ENCODE peak calls at places on chromosomes 4 and X, in six cellular contexts. One of them, this sample, is unnamed.
A peak's percentile ranks its signal among the peaks of the same experiment; 100 is the strongest.

GRCh38 chrX:45001038-45001437 is 128.1 kb downstream of the KDM6A start:
- DNase-seq in heart right ventricle: no peak
- DNase-seq in astrocyte: no peak
- DNase-seq in stimulated activated CD8-positive, alpha-beta memory T cell treated with anti-CD3 and anti-CD28 coated beads, Interleukin-4, amount 100 ng/mL, for 1 hour: no peak
- DNase-seq in foreskin fibroblast: no peak
- DNase-seq in activated CD8-positive, alpha-beta memory T cell treated with anti-CD3 and anti-CD28 coated beads for 48 hours: no peak
- DNase-seq in this sample: no peak

GRCh38 chr4:152236519-152237056 is 299.3 kb downstream of the FBXW7 start:
- DNase-seq in astrocyte: no peak
- DNase-seq in heart right ventricle: no peak
- DNase-seq in foreskin fibroblast: no peak
- DNase-seq in stimulated activated CD8-positive, alpha-beta memory T cell treated with anti-CD3 and anti-CD28 coated beads, Interleukin-4, amount 100 ng/mL, for 1 hour: no peak
- DNase-seq in activated CD8-positive, alpha-beta memory T cell treated with anti-CD3 and anti-CD28 coated beads for 48 hours: no peak
- DNase-seq in this sample: no peak

GRCh38 chr4:5926601-5927000 is 33.7 kb upstream of the CRMP1 start:
- DNase-seq in astrocyte: no peak
- DNase-seq in foreskin fibroblast: no peak
- DNase-seq in heart right ventricle: no peak
- DNase-seq in activated CD8-positive, alpha-beta memory T cell treated with anti-CD3 and anti-CD28 coated beads for 48 hours: no peak
- DNase-seq in stimulated activated CD8-positive, alpha-beta memory T cell treated with anti-CD3 and anti-CD28 coated beads, Interleukin-4, amount 100 ng/mL, for 1 hour: no peak
- DNase-seq in this sample: no peak

GRCh38 chr4:180426938-180427337 is 1816.3 kb upstream of the TENM3 start:
- DNase-seq in stimulated activated CD8-positive, alpha-beta memory T cell treated with anti-CD3 and anti-CD28 coated beads, Interleukin-4, amount 100 ng/mL, for 1 hour: no peak
- DNase-seq in activated CD8-positive, alpha-beta memory T cell treated with anti-CD3 and anti-CD28 coated beads for 48 hours: no peak
- DNase-seq in foreskin fibroblast: no peak
- DNase-seq in astrocyte: no peak
- DNase-seq in heart right ventricle: no peak
- DNase-seq in this sample: no peak

GRCh38 chr4:35934370-35934981 is 309.8 kb downstream of the ARAP2 start:
- DNase-seq in astrocyte: peak; percentile 3
- DNase-seq in activated CD8-positive, alpha-beta memory T cell treated with anti-CD3 and anti-CD28 coated beads for 48 hours: no peak
- DNase-seq in stimulated activated CD8-positive, alpha-beta memory T cell treated with anti-CD3 and anti-CD28 coated beads, Interleukin-4, amount 100 ng/mL, for 1 hour: no peak
- DNase-seq in foreskin fibroblast: peak; percentile 30
- DNase-seq in heart right ventricle: no peak
- DNase-seq in this sample: no peak

GRCh38 chrX:13119386-13119785 is 75.0 kb upstream of the FAM9C start:
- DNase-seq in foreskin fibroblast: peak; percentile 44
- DNase-seq in astrocyte: no peak
- DNase-seq in activated CD8-positive, alpha-beta memory T cell treated with anti-CD3 and anti-CD28 coated beads for 48 hours: no peak
- DNase-seq in stimulated activated CD8-positive, alpha-beta memory T cell treated with anti-CD3 and anti-CD28 coated beads, Interleukin-4, amount 100 ng/mL, for 1 hour: no peak
- DNase-seq in heart right ventricle: no peak
- DNase-seq in this sample: no peak

GRCh38 chr4:33837043-33837442 is 2407.3 kb downstream of the ARAP2 start:
- DNase-seq in foreskin fibroblast: peak; percentile 79
- DNase-seq in heart right ventricle: no peak
- DNase-seq in stimulated activated CD8-positive, alpha-beta memory T cell treated with anti-CD3 and anti-CD28 coated beads, Interleukin-4, amount 100 ng/mL, for 1 hour: no peak
- DNase-seq in astrocyte: peak; percentile 90
- DNase-seq in activated CD8-positive, alpha-beta memory T cell treated with anti-CD3 and anti-CD28 coated beads for 48 hours: no peak
- DNase-seq in this sample: no peak

GRCh38 chr4:154584259-154584658 is 6.3 kb downstream of the FGA start:
- DNase-seq in heart right ventricle: no peak
- DNase-seq in activated CD8-positive, alpha-beta memory T cell treated with anti-CD3 and anti-CD28 coated beads for 48 hours: no peak
- DNase-seq in stimulated activated CD8-positive, alpha-beta memory T cell treated with anti-CD3 and anti-CD28 coated beads, Interleukin-4, amount 100 ng/mL, for 1 hour: no peak
- DNase-seq in astrocyte: no peak
- DNase-seq in foreskin fibroblast: no peak
- DNase-seq in this sample: no peak

GRCh38 chrX:154396948-154397887 is 959 bp upstream of the RPL10 start:
- DNase-seq in foreskin fibroblast: peak; percentile 87
- DNase-seq in astrocyte: peak; percentile 25
- DNase-seq in activated CD8-positive, alpha-beta memory T cell treated with anti-CD3 and anti-CD28 coated beads for 48 hours: no peak
- DNase-seq in stimulated activated CD8-positive, alpha-beta memory T cell treated with anti-CD3 and anti-CD28 coated beads, Interleukin-4, amount 100 ng/mL, for 1 hour: no peak
- DNase-seq in heart right ventricle: peak; percentile 78
- DNase-seq in this sample: peak; percentile 75

GRCh38 chr4:8652181-8653078 is 59.9 kb downstream of the CPZ start:
- DNase-seq in activated CD8-positive, alpha-beta memory T cell treated with anti-CD3 and anti-CD28 coated beads for 48 hours: no peak
- DNase-seq in stimulated activated CD8-positive, alpha-beta memory T cell treated with anti-CD3 and anti-CD28 coated beads, Interleukin-4, amount 100 ng/mL, for 1 hour: no peak
- DNase-seq in foreskin fibroblast: no peak
- DNase-seq in astrocyte: no peak
- DNase-seq in heart right ventricle: no peak
- DNase-seq in this sample: no peak

GRCh38 chrX:18995216-18995615 is 11.3 kb upstream of the PHKA2 start:
- DNase-seq in foreskin fibroblast: peak; percentile 63
- DNase-seq in stimulated activated CD8-positive, alpha-beta memory T cell treated with anti-CD3 and anti-CD28 coated beads, Interleukin-4, amount 100 ng/mL, for 1 hour: no peak
- DNase-seq in activated CD8-positive, alpha-beta memory T cell treated with anti-CD3 and anti-CD28 coated beads for 48 hours: no peak
- DNase-seq in astrocyte: peak; percentile 79
- DNase-seq in heart right ventricle: no peak
- DNase-seq in this sample: no peak

GRCh38 chr4:5980436-5981155 is 37.6 kb downstream of the C4orf50 start:
- DNase-seq in astrocyte: no peak
- DNase-seq in heart right ventricle: no peak
- DNase-seq in stimulated activated CD8-positive, alpha-beta memory T cell treated with anti-CD3 and anti-CD28 coated beads, Interleukin-4, amount 100 ng/mL, for 1 hour: no peak
- DNase-seq in activated CD8-positive, alpha-beta memory T cell treated with anti-CD3 and anti-CD28 coated beads for 48 hours: no peak
- DNase-seq in foreskin fibroblast: no peak
- DNase-seq in this sample: no peak

GRCh38 chr4:8851321-8852117 is 20.1 kb downstream of the HMX1 start:
- DNase-seq in heart right ventricle: no peak
- DNase-seq in activated CD8-positive, alpha-beta memory T cell treated with anti-CD3 and anti-CD28 coated beads for 48 hours: no peak
- DNase-seq in stimulated activated CD8-positive, alpha-beta memory T cell treated with anti-CD3 and anti-CD28 coated beads, Interleukin-4, amount 100 ng/mL, for 1 hour: no peak
- DNase-seq in astrocyte: no peak
- DNase-seq in foreskin fibroblast: no peak
- DNase-seq in this sample: no peak

GRCh38 chrX:48474127-48474526 is 1.9 kb upstream of the FTSJ1 start:
- DNase-seq in stimulated activated CD8-positive, alpha-beta memory T cell treated with anti-CD3 and anti-CD28 coated beads, Interleukin-4, amount 100 ng/mL, for 1 hour: no peak
- DNase-seq in astrocyte: no peak
- DNase-seq in foreskin fibroblast: peak; percentile 60
- DNase-seq in activated CD8-positive, alpha-beta memory T cell treated with anti-CD3 and anti-CD28 coated beads for 48 hours: no peak
- DNase-seq in heart right ventricle: no peak
- DNase-seq in this sample: no peak

GRCh38 chr4:8706221-8707044 is 113.9 kb downstream of the CPZ start:
- DNase-seq in astrocyte: no peak
- DNase-seq in stimulated activated CD8-positive, alpha-beta memory T cell treated with anti-CD3 and anti-CD28 coated beads, Interleukin-4, amount 100 ng/mL, for 1 hour: no peak
- DNase-seq in foreskin fibroblast: no peak
- DNase-seq in heart right ventricle: no peak
- DNase-seq in activated CD8-positive, alpha-beta memory T cell treated with anti-CD3 and anti-CD28 coated beads for 48 hours: no peak
- DNase-seq in this sample: no peak

GRCh38 chrX:39144323-39144722 is 343.1 kb downstream of the MID1IP1 start:
- DNase-seq in heart right ventricle: no peak
- DNase-seq in activated CD8-positive, alpha-beta memory T cell treated with anti-CD3 and anti-CD28 coated beads for 48 hours: no peak
- DNase-seq in foreskin fibroblast: peak; percentile 4
- DNase-seq in astrocyte: no peak
- DNase-seq in stimulated activated CD8-positive, alpha-beta memory T cell treated with anti-CD3 and anti-CD28 coated beads, Interleukin-4, amount 100 ng/mL, for 1 hour: no peak
- DNase-seq in this sample: no peak

GRCh38 chrX:2710041-2710471 is 19.0 kb downstream of the CD99 start:
- DNase-seq in activated CD8-positive, alpha-beta memory T cell treated with anti-CD3 and anti-CD28 coated beads for 48 hours: no peak
- DNase-seq in stimulated activated CD8-positive, alpha-beta memory T cell treated with anti-CD3 and anti-CD28 coated beads, Interleukin-4, amount 100 ng/mL, for 1 hour: no peak
- DNase-seq in foreskin fibroblast: peak; percentile 88
- DNase-seq in astrocyte: peak; percentile 67
- DNase-seq in heart right ventricle: no peak
- DNase-seq in this sample: peak; percentile 48

GRCh38 chr4:185744946-185745345 is 67.0 kb downstream of the SORBS2 start:
- DNase-seq in astrocyte: no peak
- DNase-seq in activated CD8-positive, alpha-beta memory T cell treated with anti-CD3 and anti-CD28 coated beads for 48 hours: no peak
- DNase-seq in foreskin fibroblast: no peak
- DNase-seq in heart right ventricle: no peak
- DNase-seq in stimulated activated CD8-positive, alpha-beta memory T cell treated with anti-CD3 and anti-CD28 coated beads, Interleukin-4, amount 100 ng/mL, for 1 hour: no peak
- DNase-seq in this sample: no peak

GRCh38 chr4:170090667-170091052 is 904 bp upstream of the AADAT start:
- DNase-seq in stimulated activated CD8-positive, alpha-beta memory T cell treated with anti-CD3 and anti-CD28 coated beads, Interleukin-4, amount 100 ng/mL, for 1 hour: no peak
- DNase-seq in activated CD8-positive, alpha-beta memory T cell treated with anti-CD3 and anti-CD28 coated beads for 48 hours: no peak
- DNase-seq in astrocyte: peak; percentile 29
- DNase-seq in heart right ventricle: no peak
- DNase-seq in foreskin fibroblast: peak; percentile 23
- DNase-seq in this sample: no peak

GRCh38 chr4:132893787-132894186 is 255.3 kb upstream of the PCDH10 start:
- DNase-seq in activated CD8-positive, alpha-beta memory T cell treated with anti-CD3 and anti-CD28 coated beads for 48 hours: no peak
- DNase-seq in foreskin fibroblast: no peak
- DNase-seq in astrocyte: no peak
- DNase-seq in stimulated activated CD8-positive, alpha-beta memory T cell treated with anti-CD3 and anti-CD28 coated beads, Interleukin-4, amount 100 ng/mL, for 1 hour: no peak
- DNase-seq in heart right ventricle: no peak
- DNase-seq in this sample: no peak

GRCh38 chrX:68504237-68504636 is 5.4 kb downstream of the YIPF6 start:
- DNase-seq in stimulated activated CD8-positive, alpha-beta memory T cell treated with anti-CD3 and anti-CD28 coated beads, Interleukin-4, amount 100 ng/mL, for 1 hour: no peak
- DNase-seq in foreskin fibroblast: peak; percentile 23
- DNase-seq in activated CD8-positive, alpha-beta memory T cell treated with anti-CD3 and anti-CD28 coated beads for 48 hours: peak; percentile 11
- DNase-seq in astrocyte: peak; percentile 77
- DNase-seq in heart right ventricle: no peak
- DNase-seq in this sample: peak; percentile 50

This sample was measured in stimulated activated naive CD8-positive, alpha-beta T cell treated with anti-CD3 and anti-CD28 coated beads, Interleukin-15, Interleukin-2, amounts not matched to agents 100 U/mL and 50 U/mL, for 24 hours.